ENCODE peak calls at places on chromosomes 16 and 17, in seven cellular contexts. G is HL-60; K is T follicular helper cell; J is GM12864; Y is left ventricle myocardium superior; N is hypothalamus; T is naive thymus-derived CD4-positive, alpha-beta T cell. Z is an unnamed sample.

GRCh38 chr17:64781013-64781392 is 118.9 kb upstream of the SMURF2 start:
- DNase-seq in G (no peak), K (no peak), J (no peak), Y (peak), N (no peak), T (no peak), Z (no peak)

GRCh38 chr16:57899771-57900661 is 70.9 kb downstream of the CNGB1 start:
- DNase-seq in G (peak), K (peak), J (peak), Y (peak), N (peak), T (peak), Z (peak)

GRCh38 chr17:57902800-57903759 is 52.1 kb downstream of the CUEDC1 start:
- DNase-seq in G (peak), K (no peak), J (peak), Y (peak), N (peak), T (no peak), Z (peak)

GRCh38 chr16:13436641-13437423 is 483.1 kb upstream of the ERCC4 start:
- DNase-seq in G (no peak), K (no peak), J (peak), Y (no peak), N (no peak), T (no peak), Z (no peak)

GRCh38 chr16:6482861-6483530 is 849.6 kb upstream of the RBFOX1 start:
- DNase-seq in G (no peak), K (no peak), J (no peak), Y (no peak), N (peak), T (no peak), Z (no peak)

GRCh38 chr17:76419576-76420245 is 33.2 kb downstream of the UBE2O start:
- DNase-seq in G (no peak), K (no peak), J (no peak), Y (no peak), N (no peak), T (no peak), Z (no peak)

GRCh38 chr17:65402513-65403086 is 158.8 kb downstream of the AXIN2 start:
- DNase-seq in G (no peak), K (no peak), J (no peak), Y (no peak), N (no peak), T (no peak), Z (no peak)

GRCh38 chr17:43803758-43804157 is 23.5 kb downstream of the CFAP97D1 start:
- DNase-seq in G (no peak), K (no peak), J (no peak), Y (no peak), N (no peak), T (no peak), Z (no peak)

GRCh38 chr16:80231888-80232287 is 308.9 kb upstream of the DYNLRB2 start:
- DNase-seq in G (no peak), K (no peak), J (peak), Y (no peak), N (no peak), T (no peak), Z (peak)

GRCh38 chr17:27496501-27496943 is 40.3 kb downstream of the KSR1 start:
- DNase-seq in G (no peak), K (no peak), J (no peak), Y (no peak), N (no peak), T (no peak), Z (no peak)